ENCODE peak calls at places on chromosomes 3 and 15, in eight cellular contexts. R is effector CD4-positive, alpha-beta T cell; J is left colon; O is activated T-helper 9 cell treated with anti-CD3 and anti-CD28 coated beads, Interleukin-2, amount 50 U/mL, for 16 hours; F is germinal center; Y is HS-5; Q is hypothalamus; X is KBM-7. B is an unnamed sample.

GRCh38 chr3:127614928-127615592 is 13.9 kb upstream of the PODXL2 start:
- DNase-seq in R (no peak), J (no peak), O (no peak), F (no peak), Y (no peak), Q (no peak), X (no peak), B (no peak)

GRCh38 chr15:94970831-94971230 is 739.5 kb downstream of the MCTP2 start:
- DNase-seq in R (no peak), J (no peak), O (no peak), F (no peak), Y (no peak), Q (no peak), X (no peak), B (no peak)

GRCh38 chr3:181700168-181701087 is 11.3 kb upstream of the SOX2 start:
- DNase-seq in R (no peak), J (peak), O (no peak), F (peak), Y (peak), Q (peak), X (peak), B (peak)

GRCh38 chr3:171476532-171477102 is 16.4 kb upstream of the TNIK start:
- DNase-seq in R (no peak), J (no peak), O (no peak), F (no peak), Y (no peak), Q (no peak), X (no peak), B (no peak)

GRCh38 chr3:159082514-159082913 is 280.7 kb downstream of the MFSD1 start:
- DNase-seq in R (no peak), J (no peak), O (no peak), F (no peak), Y (peak), Q (no peak), X (peak), B (no peak)

GRCh38 chr3:147406255-147407023 is at the start of gene ZIC4:
- DNase-seq in R (no peak), J (no peak), O (no peak), F (no peak), Y (no peak), Q (no peak), X (no peak), B (no peak)

GRCh38 chr3:45781271-45781670 is 15.1 kb downstream of the SLC6A20 start:
- DNase-seq in R (no peak), J (no peak), O (no peak), F (no peak), Y (no peak), Q (no peak), X (no peak), B (no peak)

GRCh38 chr15:81265256-81265943 is 58.5 kb downstream of the STARD5 start:
- DNase-seq in R (no peak), J (no peak), O (no peak), F (peak), Y (no peak), Q (no peak), X (peak), B (no peak)

GRCh38 chr15:100252359-100252758 is 89.4 kb downstream of the ADAMTS17 start:
- DNase-seq in R (no peak), J (no peak), O (no peak), F (no peak), Y (no peak), Q (no peak), X (no peak), B (no peak)

GRCh38 chr15:90603893-90604292 is 74.2 kb downstream of the CRTC3 start:
- DNase-seq in R (peak), J (peak), O (peak), F (no peak), Y (no peak), Q (no peak), X (peak), B (no peak)

GRCh38 chr3:114861666-114862065 is 285.4 kb downstream of the ZBTB20 start:
- DNase-seq in R (no peak), J (no peak), O (no peak), F (no peak), Y (no peak), Q (no peak), X (no peak), B (no peak)

GRCh38 chr3:12127366-12127765 is 31.3 kb downstream of the TIMP4 start:
- DNase-seq in R (no peak), J (no peak), O (no peak), F (no peak), Y (no peak), Q (no peak), X (no peak), B (no peak)

GRCh38 chr3:128112406-128112968 is 11.1 kb downstream of the RUVBL1 start:
- DNase-seq in R (peak), J (no peak), O (no peak), F (no peak), Y (peak), Q (no peak), X (peak), B (peak)

GRCh38 chr15:40929730-40930429 is 740 bp downstream of the DLL4 start:
- DNase-seq in R (no peak), J (peak), O (no peak), F (no peak), Y (no peak), Q (no peak), X (peak), B (peak)

GRCh38 chr15:38144921-38145320 is 107.7 kb upstream of the SPRED1 start:
- DNase-seq in R (no peak), J (no peak), O (no peak), F (no peak), Y (no peak), Q (no peak), X (no peak), B (no peak)

GRCh38 chr15:101157721-101158120 is 94.1 kb downstream of the CHSY1 start:
- DNase-seq in R (no peak), J (no peak), O (no peak), F (no peak), Y (no peak), Q (no peak), X (no peak), B (no peak)

GRCh38 chr15:70789213-70789612 is 25.9 kb upstream of the UACA start:
- DNase-seq in R (no peak), J (peak), O (no peak), F (no peak), Y (no peak), Q (no peak), X (no peak), B (no peak)

GRCh38 chr3:127860223-127860622 is 37.9 kb upstream of the MGLL start:
- DNase-seq in R (no peak), J (no peak), O (no peak), F (no peak), Y (no peak), Q (no peak), X (no peak), B (no peak)

GRCh38 chr3:52046186-52046913 is 10.0 kb downstream of the DUSP7 start:
- DNase-seq in R (no peak), J (no peak), O (no peak), F (no peak), Y (peak), Q (no peak), X (no peak), B (peak)

GRCh38 chr3:33919312-33919711 is 120.9 kb downstream of the PDCD6IP start:
- DNase-seq in R (no peak), J (no peak), O (no peak), F (no peak), Y (no peak), Q (peak), X (no peak), B (no peak)

GRCh38 chr3:160331127-160331937 is 67.7 kb downstream of the IFT80 start:
- DNase-seq in R (no peak), J (no peak), O (no peak), F (no peak), Y (peak), Q (no peak), X (no peak), B (peak)

GRCh38 chr3:53009826-53010539 is 35.9 kb downstream of the SFMBT1 start:
- DNase-seq in R (no peak), J (no peak), O (no peak), F (no peak), Y (no peak), Q (no peak), X (no peak), B (no peak)

GRCh38 chr3:194938845-194939531 is 253.3 kb downstream of the FAM43A start:
- DNase-seq in R (no peak), J (peak), O (no peak), F (no peak), Y (no peak), Q (peak), X (no peak), B (no peak)

GRCh38 chr3:72177075-72178050 is 392.4 kb upstream of the PROK2 start:
- DNase-seq in R (no peak), J (peak), O (no peak), F (peak), Y (no peak), Q (peak), X (peak), B (peak)

GRCh38 chr3:83002869-83003445 is 1241.5 kb upstream of the GBE1 start:
- DNase-seq in R (no peak), J (no peak), O (no peak), F (no peak), Y (no peak), Q (no peak), X (no peak), B (no peak)

GRCh38 chr3:184549793-184550585 is 11.6 kb upstream of the EPHB3 start:
- DNase-seq in R (no peak), J (no peak), O (no peak), F (no peak), Y (no peak), Q (peak), X (no peak), B (no peak)

GRCh38 chr3:95424296-95424695 is 1361.4 kb downstream of the NSUN3 start:
- DNase-seq in R (no peak), J (no peak), O (no peak), F (no peak), Y (no peak), Q (no peak), X (peak), B (no peak)

GRCh38 chr15:80514071-80514780 is 110.0 kb downstream of the ARNT2 start:
- DNase-seq in R (no peak), J (no peak), O (no peak), F (no peak), Y (peak), Q (no peak), X (no peak), B (no peak)

GRCh38 chr3:66423791-66424190 is 77.0 kb downstream of the LRIG1 start:
- DNase-seq in R (no peak), J (no peak), O (no peak), F (no peak), Y (no peak), Q (peak), X (no peak), B (no peak)

GRCh38 chr15:58118272-58118671 is 19.9 kb upstream of the AQP9 start:
- DNase-seq in R (no peak), J (no peak), O (no peak), F (no peak), Y (no peak), Q (no peak), X (no peak), B (no peak)

GRCh38 chr15:70258369-70259029 is 160.8 kb upstream of the TLE3 start:
- DNase-seq in R (peak), J (peak), O (peak), F (no peak), Y (no peak), Q (peak), X (peak), B (no peak)

GRCh38 chr15:63135804-63136203 is 14.1 kb downstream of the LACTB start:
- DNase-seq in R (no peak), J (no peak), O (no peak), F (no peak), Y (peak), Q (no peak), X (no peak), B (peak)

B was measured in kidney glomerular epithelial cell.